ENCODE peak calls at places on chromosome 12, in ten cellular contexts. U, H, A, O, Q, E, J, P, F and B are unnamed samples.

GRCh38 chr12:4911316-4911994 is 1.8 kb downstream of the KCNA1 start:
- DNase-seq in U (no peak), H (no peak), A (peak), O (no peak), Q (peak), E (no peak), J (no peak), P (no peak), F (no peak), B (no peak)

GRCh38 chr12:6465467-6466183 is 4.9 kb downstream of the VAMP1 start:
- DNase-seq in U (peak), H (no peak), A (peak), O (peak), Q (peak), E (no peak), J (peak), P (no peak), F (peak), B (no peak)

GRCh38 chr12:49331360-49332222 is 5.4 kb downstream of the C1QL4 start:
- DNase-seq in U (peak), H (peak), A (peak), O (peak), Q (peak), E (peak), J (peak), P (peak), F (peak), B (peak)

GRCh38 chr12:49089831-49090773 is 4.5 kb downstream of the DHH start:
- DNase-seq in U (peak), H (no peak), A (peak), O (peak), Q (no peak), E (no peak), J (peak), P (peak), F (peak), B (peak)

GRCh38 chr12:43318002-43318401 is 234.0 kb downstream of the ADAMTS20 start:
- DNase-seq in U (no peak), H (no peak), A (no peak), O (peak), Q (no peak), E (no peak), J (no peak), P (no peak), F (no peak), B (no peak)

GRCh38 chr12:72986963-72987362 is 714.8 kb downstream of the TRHDE start:
- DNase-seq in U (no peak), H (no peak), A (no peak), O (no peak), Q (no peak), E (no peak), J (no peak), P (no peak), F (no peak), B (no peak)

GRCh38 chr12:6914246-6914947 is at the start of gene ENO2:
- DNase-seq in U (peak), H (peak), A (peak), O (no peak), Q (peak), E (peak), J (peak), P (peak), F (peak), B (peak)

GRCh38 chr12:25625146-25625545 is 72.1 kb upstream of the LMNTD1 start:
- DNase-seq in U (no peak), H (no peak), A (no peak), O (no peak), Q (no peak), E (no peak), J (no peak), P (no peak), F (no peak), B (no peak)

GRCh38 chr12:74663958-74664357 is 126.3 kb downstream of the ATXN7L3B start:
- DNase-seq in U (no peak), H (no peak), A (no peak), O (no peak), Q (no peak), E (no peak), J (no peak), P (no peak), F (no peak), B (no peak)

GRCh38 chr12:53006810-53007742 is 820 bp downstream of the EIF4B start:
- DNase-seq in U (peak), H (peak), A (peak), O (peak), Q (peak), E (peak), J (peak), P (peak), F (peak), B (peak)

GRCh38 chr12:111429760-111430417 is 24.2 kb downstream of the SH2B3 start:
- DNase-seq in U (no peak), H (no peak), A (no peak), O (no peak), Q (no peak), E (no peak), J (no peak), P (no peak), F (no peak), B (no peak)

GRCh38 chr12:21169878-21170472 is 39.0 kb downstream of the SLCO1B1 start:
- DNase-seq in U (peak), H (peak), A (peak), O (peak), Q (peak), E (no peak), J (peak), P (no peak), F (peak), B (no peak)

GRCh38 chr12:57616383-57617101 is 5.3 kb downstream of the ARHGEF25 start:
- DNase-seq in U (no peak), H (no peak), A (no peak), O (peak), Q (no peak), E (no peak), J (no peak), P (no peak), F (no peak), B (no peak)

GRCh38 chr12:46549527-46550265 is 177.1 kb upstream of the SLC38A2 start:
- DNase-seq in U (no peak), H (no peak), A (no peak), O (peak), Q (no peak), E (no peak), J (peak), P (no peak), F (no peak), B (no peak)

GRCh38 chr12:57840701-57841100 is 5.8 kb downstream of the CTDSP2 start:
- DNase-seq in U (no peak), H (peak), A (no peak), O (peak), Q (peak), E (no peak), J (no peak), P (no peak), F (peak), B (no peak)

GRCh38 chr12:119308743-119309456 is 25.6 kb upstream of the CCDC60 start:
- DNase-seq in U (no peak), H (no peak), A (peak), O (no peak), Q (no peak), E (no peak), J (no peak), P (no peak), F (no peak), B (no peak)

GRCh38 chr12:108629156-108629555 is 4.5 kb downstream of the SELPLG start:
- DNase-seq in U (no peak), H (no peak), A (no peak), O (no peak), Q (no peak), E (no peak), J (no peak), P (no peak), F (no peak), B (peak)

GRCh38 chr12:52860102-52860838 is 11.5 kb upstream of the KRT78 start:
- DNase-seq in U (no peak), H (peak), A (no peak), O (peak), Q (peak), E (no peak), J (peak), P (no peak), F (no peak), B (no peak)

GRCh38 chr12:132952371-132953162 is 3.5 kb downstream of the ZNF605 start:
- DNase-seq in U (no peak), H (no peak), A (no peak), O (no peak), Q (no peak), E (no peak), J (no peak), P (no peak), F (no peak), B (peak)

GRCh38 chr12:77153706-77154105 is 88.3 kb upstream of the E2F7 start:
- DNase-seq in U (no peak), H (no peak), A (no peak), O (no peak), Q (no peak), E (no peak), J (no peak), P (no peak), F (no peak), B (no peak)

GRCh38 chr12:26557326-26557725 is 275.7 kb downstream of the ITPR2 start:
- DNase-seq in U (no peak), H (no peak), A (no peak), O (no peak), Q (no peak), E (no peak), J (no peak), P (no peak), F (no peak), B (no peak)

GRCh38 chr12:131736807-131737484 is 26.1 kb downstream of the SFSWAP start:
- DNase-seq in U (no peak), H (peak), A (peak), O (peak), Q (no peak), E (no peak), J (peak), P (peak), F (peak), B (no peak)

GRCh38 chr12:52799498-52800211 is 3.7 kb upstream of the KRT3 start:
- DNase-seq in U (no peak), H (no peak), A (no peak), O (no peak), Q (no peak), E (no peak), J (no peak), P (peak), F (no peak), B (no peak)

GRCh38 chr12:63876980-63877379 is 32.5 kb downstream of the SRGAP1 start:
- DNase-seq in U (no peak), H (no peak), A (no peak), O (no peak), Q (no peak), E (no peak), J (no peak), P (no peak), F (no peak), B (no peak)

GRCh38 chr12:95963104-95963503 is 20.0 kb downstream of the AMDHD1 start:
- DNase-seq in U (peak), H (no peak), A (peak), O (no peak), Q (no peak), E (no peak), J (no peak), P (no peak), F (no peak), B (no peak)

GRCh38 chr12:8078400-8078799 is 3.7 kb upstream of the NECAP1 start:
- DNase-seq in U (peak), H (no peak), A (peak), O (peak), Q (no peak), E (no peak), J (peak), P (no peak), F (peak), B (no peak)

GRCh38 chr12:264269-264668 is 1.6 kb upstream of the SLC6A13 start:
- DNase-seq in U (no peak), H (no peak), A (no peak), O (no peak), Q (no peak), E (no peak), J (no peak), P (no peak), F (no peak), B (no peak)

GRCh38 chr12:83573676-83574075 is 887.0 kb downstream of the TMTC2 start:
- DNase-seq in U (no peak), H (no peak), A (no peak), O (peak), Q (no peak), E (no peak), J (peak), P (no peak), F (peak), B (no peak)

GRCh38 chr12:92779902-92780301 is 77.1 kb downstream of the PLEKHG7 start:
- DNase-seq in U (no peak), H (no peak), A (no peak), O (no peak), Q (no peak), E (no peak), J (no peak), P (no peak), F (no peak), B (no peak)

GRCh38 chr12:57579677-57580465 is 11.1 kb upstream of the PIP4K2C start:
- DNase-seq in U (no peak), H (no peak), A (no peak), O (no peak), Q (no peak), E (no peak), J (no peak), P (no peak), F (peak), B (no peak)

GRCh38 chr12:64672925-64673409 is 62.7 kb downstream of the RASSF3 start:
- DNase-seq in U (peak), H (peak), A (no peak), O (peak), Q (peak), E (no peak), J (peak), P (no peak), F (peak), B (no peak)

GRCh38 chr12:15050664-15051063 is 77.8 kb downstream of the PDE6H start:
- DNase-seq in U (no peak), H (no peak), A (no peak), O (peak), Q (no peak), E (no peak), J (peak), P (no peak), F (peak), B (no peak)

GRCh38 chr12:30582943-30583342 is 112.7 kb downstream of the IPO8 start:
- DNase-seq in U (no peak), H (no peak), A (no peak), O (peak), Q (peak), E (no peak), J (peak), P (no peak), F (no peak), B (no peak)

GRCh38 chr12:95836630-95837239 is 22.0 kb upstream of the SNRPF start:
- DNase-seq in U (no peak), H (peak), A (no peak), O (no peak), Q (no peak), E (no peak), J (peak), P (no peak), F (no peak), B (no peak)

GRCh38 chr12:56278905-56279304 is 12.2 kb downstream of the COQ10A start:
- DNase-seq in U (no peak), H (no peak), A (no peak), O (no peak), Q (no peak), E (no peak), J (no peak), P (peak), F (no peak), B (no peak)

GRCh38 chr12:53928054-53928879 is 10.4 kb upstream of the HOXC13 start:
- DNase-seq in U (no peak), H (no peak), A (peak), O (no peak), Q (no peak), E (no peak), J (no peak), P (no peak), F (no peak), B (no peak)

GRCh38 chr12:76010732-76011458 is 20.7 kb downstream of the PHLDA1 start:
- DNase-seq in U (no peak), H (no peak), A (peak), O (no peak), Q (no peak), E (no peak), J (peak), P (no peak), F (peak), B (no peak)

GRCh38 chr12:53063708-53064612 is 14.1 kb downstream of the TNS2 start:
- DNase-seq in U (no peak), H (no peak), A (no peak), O (no peak), Q (no peak), E (no peak), J (no peak), P (peak), F (peak), B (peak)

GRCh38 chr12:85392508-85392907 is 112.5 kb downstream of the ALX1 start:
- DNase-seq in U (no peak), H (no peak), A (no peak), O (no peak), Q (no peak), E (no peak), J (no peak), P (no peak), F (no peak), B (no peak)

GRCh38 chr12:16349132-16349463 is 1.7 kb downstream of the MGST1 start:
- DNase-seq in U (no peak), H (peak), A (peak), O (peak), Q (peak), E (no peak), J (peak), P (no peak), F (peak), B (peak)

GRCh38 chr12:16352481-16352880 is 5.0 kb downstream of the MGST1 start:
- DNase-seq in U (no peak), H (no peak), A (no peak), O (peak), Q (no peak), E (no peak), J (peak), P (no peak), F (no peak), B (no peak)

GRCh38 chr12:16347391-16348298 is at the start of gene MGST1:
- DNase-seq in U (peak), H (peak), A (peak), O (peak), Q (peak), E (no peak), J (peak), P (peak), F (peak), B (peak)

GRCh38 chr12:16348435-16349131 is 1.1 kb downstream of the MGST1 start:
- DNase-seq in U (peak), H (no peak), A (peak), O (peak), Q (peak), E (no peak), J (no peak), P (no peak), F (no peak), B (no peak)

DNA sequence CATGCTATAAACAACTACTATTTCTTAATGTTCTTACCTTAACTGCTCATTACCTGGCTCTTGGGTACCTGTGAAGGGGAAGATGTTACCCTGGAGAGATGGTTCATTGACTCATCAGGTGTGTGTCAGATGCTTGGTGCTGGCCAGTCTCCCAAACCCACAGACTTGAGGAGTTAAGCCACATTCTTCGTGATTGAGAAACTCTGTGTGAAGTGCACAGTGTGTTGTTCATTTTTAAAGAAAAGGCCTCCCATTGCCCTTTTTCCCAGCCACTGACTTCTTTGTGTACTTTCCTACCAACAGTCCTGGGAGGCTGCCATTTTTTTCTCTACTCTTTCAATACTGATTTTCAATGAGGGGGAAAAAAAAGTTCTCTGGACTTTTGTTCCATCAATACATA is 3.2 kb downstream of the MGST1 start:
- DNase-seq in U (no peak), H (peak), A (no peak), O (peak), Q (peak), E (no peak), J (peak), P (peak), F (peak), B (peak)
- H3K4me3 ChIP-seq in U (peak), H (no peak), A (peak), O (peak), Q (no peak), E (no peak), J (no peak), P (peak), F (no peak), B (no peak)

GRCh38 chr12:67772276-67773169 is 124.0 kb downstream of the DYRK2 start:
- DNase-seq in U (no peak), H (no peak), A (peak), O (no peak), Q (no peak), E (no peak), J (peak), P (no peak), F (peak), B (no peak)

GRCh38 chr12:67774983-67775587 is 126.5 kb downstream of the DYRK2 start:
- DNase-seq in U (no peak), H (no peak), A (no peak), O (peak), Q (no peak), E (no peak), J (no peak), P (no peak), F (no peak), B (no peak)

DNA sequence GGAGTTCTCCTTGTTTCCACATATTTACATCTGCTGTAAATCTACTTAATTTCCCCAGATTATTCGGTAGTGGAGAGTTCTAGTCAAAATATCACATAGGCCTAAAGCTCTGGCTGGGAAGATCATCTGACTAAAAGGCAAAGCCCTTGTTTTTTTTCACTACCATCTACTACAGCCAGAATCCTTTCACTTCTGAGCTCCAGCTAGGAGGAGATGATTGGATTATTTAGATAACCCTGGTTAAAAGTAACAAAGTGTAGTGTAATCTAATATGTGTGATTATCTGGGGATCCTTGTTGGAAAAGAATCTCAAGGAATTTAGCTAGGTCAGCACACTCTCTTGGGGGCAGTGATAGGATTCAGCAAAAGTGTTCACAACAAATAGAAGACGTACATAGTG is 125.4 kb downstream of the DYRK2 start:
- DNase-seq in U (no peak), H (no peak), A (no peak), O (no peak), Q (no peak), E (no peak), J (no peak), P (no peak), F (no peak), B (no peak)
- H3K27ac ChIP-seq in U (no peak), H (no peak), A (peak), O (no peak), Q (no peak), E (no peak), J (peak), P (no peak), F (peak), B (peak)

DNA sequence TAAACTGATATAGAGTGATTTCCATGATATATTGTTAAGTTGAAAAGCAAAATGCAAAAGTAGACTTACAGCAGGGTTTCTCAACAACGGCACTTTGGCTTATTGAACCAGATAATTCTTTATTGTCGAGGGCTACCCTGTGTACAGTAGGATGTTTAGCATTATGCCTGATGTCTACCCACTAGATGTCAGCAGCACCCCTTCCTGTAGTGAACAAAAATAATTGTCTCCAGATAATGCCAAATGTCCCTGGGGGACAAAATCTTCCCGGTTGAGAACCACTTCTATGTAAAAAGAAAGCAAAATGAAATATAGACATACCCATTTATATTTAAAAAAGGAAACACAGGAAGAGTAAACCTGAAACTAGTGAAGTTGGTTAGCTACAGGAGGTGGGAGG is 32.4 kb downstream of the ABCD2 start:
- DNase-seq in U (peak), H (no peak), A (no peak), O (peak), Q (no peak), E (no peak), J (no peak), P (no peak), F (no peak), B (no peak)
- TF ChIP-seq CTCF in U (peak), H (no peak), A (peak), O (peak), Q (no peak), E (peak), J (peak), P (no peak), F (peak), B (peak)

GRCh38 chr12:122182887-122183587 is at the start of gene LRRC43:
- DNase-seq in U (no peak), H (peak), A (peak), O (peak), Q (peak), E (no peak), J (peak), P (peak), F (peak), B (no peak)
- H3K4me3 ChIP-seq in U (no peak), H (peak), A (peak), O (no peak), Q (peak), E (peak), J (peak), P (peak), F (peak), B (peak)